ENCODE peak calls at places on chromosomes 12 and 14, in eight cellular contexts. One of them, this sample, is unnamed. For H3K4me1, the result is how much of the 10 kb centered on the place peaks cover.

GRCh38 chr12:27530157-27530922 is 6.3 kb downstream of the PPFIBP1 start:
- DNase-seq in trophoblast cell: peak
- DNase-seq in CD8-positive, alpha-beta memory T cell: no peak
- DNase-seq in esophagus squamous epithelium: no peak
- DNase-seq in lung: no peak
- DNase-seq in foreskin keratinocyte: no peak
- DNase-seq in astrocyte: no peak
- DNase-seq in A549: peak
- DNase-seq in this sample: peak

GRCh38 chr12:72865921-72866320 is 593.8 kb downstream of the TRHDE start:
- DNase-seq in trophoblast cell: peak
- DNase-seq in CD8-positive, alpha-beta memory T cell: no peak
- DNase-seq in esophagus squamous epithelium: no peak
- DNase-seq in lung: no peak
- DNase-seq in foreskin keratinocyte: no peak
- DNase-seq in astrocyte: peak
- DNase-seq in A549: no peak
- DNase-seq in this sample: no peak

GRCh38 chr14:65833256-65833880 is 420.8 kb downstream of the FUT8 start:
- DNase-seq in trophoblast cell: no peak
- DNase-seq in CD8-positive, alpha-beta memory T cell: no peak
- DNase-seq in esophagus squamous epithelium: no peak
- DNase-seq in lung: no peak
- DNase-seq in foreskin keratinocyte: no peak
- DNase-seq in astrocyte: no peak
- DNase-seq in A549: no peak
- DNase-seq in this sample: no peak

GRCh38 chr12:112664569-112664968 is 127.0 kb upstream of the RPH3A start:
- DNase-seq in trophoblast cell: peak
- DNase-seq in CD8-positive, alpha-beta memory T cell: no peak
- DNase-seq in esophagus squamous epithelium: no peak
- DNase-seq in lung: no peak
- DNase-seq in foreskin keratinocyte: no peak
- DNase-seq in astrocyte: no peak
- DNase-seq in A549: peak
- DNase-seq in this sample: peak

GRCh38 chr12:19482551-19483109 is 43.3 kb downstream of the AEBP2 start:
- DNase-seq in trophoblast cell: no peak
- DNase-seq in CD8-positive, alpha-beta memory T cell: peak
- DNase-seq in esophagus squamous epithelium: peak
- DNase-seq in lung: no peak
- DNase-seq in foreskin keratinocyte: peak
- DNase-seq in astrocyte: no peak
- DNase-seq in A549: no peak
- DNase-seq in this sample: no peak

GRCh38 chr12:11987906-11988305 is 82.8 kb upstream of the BCL2L14 start:
- DNase-seq in trophoblast cell: no peak
- DNase-seq in CD8-positive, alpha-beta memory T cell: no peak
- DNase-seq in esophagus squamous epithelium: no peak
- DNase-seq in lung: no peak
- DNase-seq in foreskin keratinocyte: no peak
- DNase-seq in astrocyte: peak
- DNase-seq in A549: no peak
- DNase-seq in this sample: no peak

GRCh38 chr12:60489071-60489470 is 893.2 kb downstream of the SLC16A7 start:
- DNase-seq in trophoblast cell: no peak
- DNase-seq in CD8-positive, alpha-beta memory T cell: no peak
- DNase-seq in esophagus squamous epithelium: no peak
- DNase-seq in lung: no peak
- DNase-seq in foreskin keratinocyte: peak
- DNase-seq in astrocyte: no peak
- DNase-seq in A549: no peak
- DNase-seq in this sample: no peak

GRCh38 chr12:132807295-132808222 is 21.1 kb downstream of the GOLGA3 start:
- DNase-seq in trophoblast cell: no peak
- DNase-seq in CD8-positive, alpha-beta memory T cell: no peak
- DNase-seq in esophagus squamous epithelium: no peak
- DNase-seq in lung: no peak
- DNase-seq in foreskin keratinocyte: no peak
- DNase-seq in astrocyte: no peak
- DNase-seq in A549: no peak
- DNase-seq in this sample: no peak

GRCh38 chr14:38042356-38042755 is 165.3 kb upstream of the SSTR1 start:
- DNase-seq in trophoblast cell: peak
- DNase-seq in CD8-positive, alpha-beta memory T cell: no peak
- DNase-seq in esophagus squamous epithelium: no peak
- DNase-seq in lung: no peak
- DNase-seq in foreskin keratinocyte: no peak
- DNase-seq in astrocyte: peak
- DNase-seq in A549: peak
- DNase-seq in this sample: peak

GRCh38 chr12:125518074-125518473 is 452.8 kb downstream of the AACS start:
- DNase-seq in trophoblast cell: no peak
- DNase-seq in CD8-positive, alpha-beta memory T cell: no peak
- DNase-seq in esophagus squamous epithelium: no peak
- DNase-seq in lung: no peak
- DNase-seq in foreskin keratinocyte: no peak
- DNase-seq in astrocyte: peak
- DNase-seq in A549: no peak
- DNase-seq in this sample: peak

GRCh38 chr14:100692859-100693558 is 33.7 kb upstream of the DLK1 start:
- DNase-seq in trophoblast cell: peak
- DNase-seq in CD8-positive, alpha-beta memory T cell: no peak
- DNase-seq in esophagus squamous epithelium: no peak
- DNase-seq in lung: peak
- DNase-seq in foreskin keratinocyte: peak
- DNase-seq in astrocyte: peak
- DNase-seq in A549: peak
- DNase-seq in this sample: peak

GRCh38 chr12:71029302-71029701 is 108.8 kb upstream of the PTPRR start:
- DNase-seq in trophoblast cell: no peak
- DNase-seq in CD8-positive, alpha-beta memory T cell: no peak
- DNase-seq in esophagus squamous epithelium: no peak
- DNase-seq in lung: no peak
- DNase-seq in foreskin keratinocyte: no peak
- DNase-seq in astrocyte: no peak
- DNase-seq in A549: no peak
- DNase-seq in this sample: no peak

GRCh38 chr12:48001426-48002178 is 2.7 kb downstream of the COL2A1 start:
- DNase-seq in trophoblast cell: peak
- DNase-seq in CD8-positive, alpha-beta memory T cell: no peak
- DNase-seq in esophagus squamous epithelium: no peak
- DNase-seq in lung: no peak
- DNase-seq in foreskin keratinocyte: peak
- DNase-seq in astrocyte: peak
- DNase-seq in A549: no peak
- DNase-seq in this sample: peak

GRCh38 chr12:57242691-57243454 is 8.1 kb downstream of the STAC3 start:
- DNase-seq in trophoblast cell: peak
- DNase-seq in CD8-positive, alpha-beta memory T cell: peak
- DNase-seq in esophagus squamous epithelium: no peak
- DNase-seq in lung: no peak
- DNase-seq in foreskin keratinocyte: no peak
- DNase-seq in astrocyte: no peak
- DNase-seq in A549: peak
- DNase-seq in this sample: peak
- H3K4me1 ChIP-seq in trophoblast cell: under half
- H3K4me1 ChIP-seq in CD8-positive, alpha-beta memory T cell: half or more
- H3K4me1 ChIP-seq in esophagus squamous epithelium: half or more
- H3K4me1 ChIP-seq in lung: under half
- H3K4me1 ChIP-seq in foreskin keratinocyte: under half
- H3K4me1 ChIP-seq in astrocyte: under half
- H3K4me1 ChIP-seq in A549: under half
- H3K4me1 ChIP-seq in this sample: under half

DNA sequence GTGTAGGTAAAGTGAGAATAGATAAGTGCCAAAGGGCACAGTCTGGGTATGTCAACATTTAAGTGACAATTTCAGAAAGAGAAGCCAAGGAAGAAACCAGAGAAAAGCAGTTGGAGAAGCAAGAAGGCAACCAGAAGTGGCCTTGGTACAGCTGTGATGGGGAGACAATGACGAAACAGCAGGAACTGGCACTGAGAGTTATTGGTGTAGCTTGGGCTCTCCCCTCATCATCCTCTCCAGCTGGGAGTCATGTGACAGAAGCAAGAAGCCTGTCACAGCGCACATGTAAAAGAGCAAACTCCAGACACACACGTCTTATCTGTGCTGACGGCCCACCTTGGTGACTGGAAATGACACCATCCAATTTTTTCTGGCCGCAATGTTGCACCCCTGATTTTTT is 203.3 kb upstream of the NUDT4 start:
- DNase-seq in trophoblast cell: no peak
- DNase-seq in CD8-positive, alpha-beta memory T cell: no peak
- DNase-seq in esophagus squamous epithelium: no peak
- DNase-seq in lung: no peak
- DNase-seq in foreskin keratinocyte: no peak
- DNase-seq in astrocyte: no peak
- DNase-seq in A549: no peak
- DNase-seq in this sample: no peak
- H3K4me1 ChIP-seq in trophoblast cell: under half
- H3K4me1 ChIP-seq in CD8-positive, alpha-beta memory T cell: under half
- H3K4me1 ChIP-seq in esophagus squamous epithelium: under half
- H3K4me1 ChIP-seq in lung: under half
- H3K4me1 ChIP-seq in foreskin keratinocyte: under half
- H3K4me1 ChIP-seq in astrocyte: under half
- H3K4me1 ChIP-seq in A549: under half
- H3K4me1 ChIP-seq in this sample: under half

GRCh38 chr14:94582199-94582750 is 1.0 kb downstream of the SERPINA5 start:
- DNase-seq in trophoblast cell: no peak
- DNase-seq in CD8-positive, alpha-beta memory T cell: no peak
- DNase-seq in esophagus squamous epithelium: no peak
- DNase-seq in lung: no peak
- DNase-seq in foreskin keratinocyte: no peak
- DNase-seq in astrocyte: no peak
- DNase-seq in A549: no peak
- DNase-seq in this sample: no peak

GRCh38 chr14:94583557-94583956 is 2.3 kb downstream of the SERPINA5 start:
- DNase-seq in trophoblast cell: no peak
- DNase-seq in CD8-positive, alpha-beta memory T cell: no peak
- DNase-seq in esophagus squamous epithelium: no peak
- DNase-seq in lung: no peak
- DNase-seq in foreskin keratinocyte: no peak
- DNase-seq in astrocyte: no peak
- DNase-seq in A549: no peak
- DNase-seq in this sample: no peak

GRCh38 chr14:94582851-94583250 is 1.6 kb downstream of the SERPINA5 start:
- DNase-seq in trophoblast cell: peak
- DNase-seq in CD8-positive, alpha-beta memory T cell: no peak
- DNase-seq in esophagus squamous epithelium: no peak
- DNase-seq in lung: no peak
- DNase-seq in foreskin keratinocyte: no peak
- DNase-seq in astrocyte: no peak
- DNase-seq in A549: no peak
- DNase-seq in this sample: no peak

GRCh38 chr14:94578712-94579111 is 2.5 kb upstream of the SERPINA5 start:
- DNase-seq in trophoblast cell: no peak
- DNase-seq in CD8-positive, alpha-beta memory T cell: no peak
- DNase-seq in esophagus squamous epithelium: no peak
- DNase-seq in lung: no peak
- DNase-seq in foreskin keratinocyte: no peak
- DNase-seq in astrocyte: no peak
- DNase-seq in A549: no peak
- DNase-seq in this sample: no peak

DNA sequence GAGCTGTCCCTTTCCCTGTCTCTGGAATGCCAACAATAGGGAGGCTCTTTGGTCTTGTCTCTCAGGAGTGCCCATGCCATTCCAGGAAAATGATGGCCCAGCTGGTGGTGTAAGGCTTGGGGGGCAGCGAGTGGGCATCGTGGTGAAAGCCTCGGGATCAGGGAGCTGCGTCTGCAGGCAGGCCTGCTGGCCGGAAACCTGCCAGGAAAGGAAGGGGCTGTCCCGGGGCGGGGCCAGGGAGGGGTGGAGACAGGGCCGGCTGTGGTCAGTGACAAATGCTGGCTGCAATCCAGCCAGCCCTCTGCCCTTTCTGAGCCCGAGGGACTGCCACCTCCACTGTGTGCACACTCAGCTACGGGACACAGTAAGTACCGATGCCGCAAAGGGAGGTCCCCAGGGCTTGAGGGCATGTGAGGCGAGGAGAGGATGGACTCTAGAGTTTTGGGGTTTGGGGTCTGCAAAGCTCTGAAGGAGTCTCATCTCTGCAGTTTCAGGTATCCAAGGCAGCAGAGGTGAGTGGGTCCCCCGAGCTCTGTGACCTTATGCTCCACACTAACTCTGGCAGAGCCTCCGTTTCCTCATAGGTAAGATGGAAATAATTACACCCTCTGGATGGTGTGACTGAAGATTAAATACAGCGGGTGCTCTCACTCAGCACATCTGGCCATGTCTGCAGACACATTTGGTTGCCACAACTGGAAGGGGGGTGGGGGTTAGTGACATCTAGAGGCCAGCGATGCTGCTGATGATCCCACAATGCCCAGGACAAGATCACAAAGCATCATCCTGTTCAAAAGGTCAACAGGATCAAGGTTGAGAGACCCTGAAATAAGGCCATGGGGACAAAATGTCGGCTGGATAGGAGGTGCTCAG is at the start of gene SERPINA5:
- DNase-seq in trophoblast cell: no peak
- DNase-seq in CD8-positive, alpha-beta memory T cell: no peak
- DNase-seq in esophagus squamous epithelium: no peak
- DNase-seq in lung: peak
- DNase-seq in foreskin keratinocyte: no peak
- DNase-seq in astrocyte: no peak
- DNase-seq in A549: no peak
- DNase-seq in this sample: no peak
- H3K4me1 ChIP-seq in trophoblast cell: under half
- H3K4me1 ChIP-seq in CD8-positive, alpha-beta memory T cell: under half
- H3K4me1 ChIP-seq in esophagus squamous epithelium: under half
- H3K4me1 ChIP-seq in lung: under half
- H3K4me1 ChIP-seq in foreskin keratinocyte: under half
- H3K4me1 ChIP-seq in astrocyte: under half
- H3K4me1 ChIP-seq in A549: under half
- H3K4me1 ChIP-seq in this sample: under half

GRCh38 chr12:108570743-108571603 is 8.6 kb downstream of the ISCU start:
- DNase-seq in trophoblast cell: peak
- DNase-seq in CD8-positive, alpha-beta memory T cell: no peak
- DNase-seq in esophagus squamous epithelium: no peak
- DNase-seq in lung: no peak
- DNase-seq in foreskin keratinocyte: no peak
- DNase-seq in astrocyte: no peak
- DNase-seq in A549: peak
- DNase-seq in this sample: peak

GRCh38 chr12:108572166-108572790 is 9.9 kb downstream of the ISCU start:
- DNase-seq in trophoblast cell: no peak
- DNase-seq in CD8-positive, alpha-beta memory T cell: no peak
- DNase-seq in esophagus squamous epithelium: no peak
- DNase-seq in lung: peak
- DNase-seq in foreskin keratinocyte: no peak
- DNase-seq in astrocyte: peak
- DNase-seq in A549: no peak
- DNase-seq in this sample: no peak

GRCh38 chr12:108568653-108569154 is 6.3 kb downstream of the ISCU start:
- DNase-seq in trophoblast cell: no peak
- DNase-seq in CD8-positive, alpha-beta memory T cell: peak
- DNase-seq in esophagus squamous epithelium: no peak
- DNase-seq in lung: no peak
- DNase-seq in foreskin keratinocyte: no peak
- DNase-seq in astrocyte: no peak
- DNase-seq in A549: no peak
- DNase-seq in this sample: peak

GRCh38 chr12:108573310-108573709 is 10.9 kb downstream of the ISCU start:
- DNase-seq in trophoblast cell: no peak
- DNase-seq in CD8-positive, alpha-beta memory T cell: no peak
- DNase-seq in esophagus squamous epithelium: no peak
- DNase-seq in lung: no peak
- DNase-seq in foreskin keratinocyte: no peak
- DNase-seq in astrocyte: no peak
- DNase-seq in A549: no peak
- DNase-seq in this sample: no peak

GRCh38 chr12:108571604-108572165 is 9.3 kb downstream of the ISCU start:
- DNase-seq in trophoblast cell: no peak
- DNase-seq in CD8-positive, alpha-beta memory T cell: no peak
- DNase-seq in esophagus squamous epithelium: no peak
- DNase-seq in lung: peak
- DNase-seq in foreskin keratinocyte: no peak
- DNase-seq in astrocyte: no peak
- DNase-seq in A549: no peak
- DNase-seq in this sample: no peak
- H3K4me1 ChIP-seq in trophoblast cell: under half
- H3K4me1 ChIP-seq in CD8-positive, alpha-beta memory T cell: half or more
- H3K4me1 ChIP-seq in esophagus squamous epithelium: under half
- H3K4me1 ChIP-seq in lung: under half
- H3K4me1 ChIP-seq in foreskin keratinocyte: under half
- H3K4me1 ChIP-seq in astrocyte: under half
- H3K4me1 ChIP-seq in A549: under half
- H3K4me1 ChIP-seq in this sample: under half

This sample was measured in A673.